ENCODE peak calls at places on chromosome 7, in seven cellular contexts. L is upper lobe of right lung; F is left lung; D is endodermal cell; Z is CD8-positive, alpha-beta T cell; W is adipocyte; B is cardiac muscle cell. X is an unnamed sample. For H3K36me3, the result is how much of the 10 kb centered on the place peaks cover.

GRCh38 chr7:137970263-137970975 is 31.5 kb downstream of the CREB3L2 start:
- DNase-seq in L (no peak), F (peak), D (no peak), Z (no peak), W (peak), B (no peak), X (no peak)

GRCh38 chr7:111025013-111025412 is 65.9 kb upstream of the LRRN3 start:
- DNase-seq in L (no peak), F (no peak), D (no peak), Z (no peak), W (no peak), B (no peak), X (no peak)

GRCh38 chr7:152076940-152077933 is 51.8 kb downstream of the GALNT11 start:
- DNase-seq in L (peak), F (no peak), D (no peak), Z (no peak), W (no peak), B (no peak), X (no peak)

GRCh38 chr7:75650671-75651070 is 88.1 kb downstream of the HIP1 start:
- DNase-seq in L (peak), F (peak), D (peak), Z (no peak), W (no peak), B (no peak), X (no peak)

GRCh38 chr7:45663167-45663921 is 89.2 kb downstream of the ADCY1 start:
- DNase-seq in L (no peak), F (no peak), D (peak), Z (no peak), W (peak), B (peak), X (no peak)

GRCh38 chr7:130292682-130293257 is at the start of gene CPA4:
- DNase-seq in L (no peak), F (no peak), D (no peak), Z (no peak), W (peak), B (no peak), X (peak)

GRCh38 chr7:135960709-135961451 is 16.3 kb downstream of the MTPN start:
- DNase-seq in L (no peak), F (no peak), D (no peak), Z (no peak), W (peak), B (no peak), X (no peak)

GRCh38 chr7:50119815-50120637 is 27.0 kb upstream of the ZPBP start:
- DNase-seq in L (no peak), F (no peak), D (peak), Z (no peak), W (no peak), B (peak), X (no peak)

GRCh38 chr7:112882506-112882905 is 92.3 kb upstream of the TMEM168 start:
- DNase-seq in L (no peak), F (no peak), D (no peak), Z (no peak), W (no peak), B (no peak), X (no peak)

GRCh38 chr7:13050703-13051102 is 363.3 kb downstream of the ARL4A start:
- DNase-seq in L (no peak), F (no peak), D (no peak), Z (no peak), W (peak), B (no peak), X (no peak)

GRCh38 chr7:127715901-127716300 is 63.9 kb downstream of the SND1 start:
- DNase-seq in L (no peak), F (no peak), D (no peak), Z (no peak), W (peak), B (no peak), X (no peak)

GRCh38 chr7:127715272-127715671 is 63.3 kb downstream of the SND1 start:
- DNase-seq in L (no peak), F (no peak), D (no peak), Z (no peak), W (no peak), B (no peak), X (no peak)

GRCh38 chr7:127717502-127718125 is 65.6 kb downstream of the SND1 start:
- DNase-seq in L (no peak), F (no peak), D (no peak), Z (no peak), W (no peak), B (no peak), X (no peak)

GRCh38 chr7:127713758-127714157 is 61.8 kb downstream of the SND1 start:
- DNase-seq in L (no peak), F (no peak), D (no peak), Z (no peak), W (no peak), B (no peak), X (no peak)

DNA sequence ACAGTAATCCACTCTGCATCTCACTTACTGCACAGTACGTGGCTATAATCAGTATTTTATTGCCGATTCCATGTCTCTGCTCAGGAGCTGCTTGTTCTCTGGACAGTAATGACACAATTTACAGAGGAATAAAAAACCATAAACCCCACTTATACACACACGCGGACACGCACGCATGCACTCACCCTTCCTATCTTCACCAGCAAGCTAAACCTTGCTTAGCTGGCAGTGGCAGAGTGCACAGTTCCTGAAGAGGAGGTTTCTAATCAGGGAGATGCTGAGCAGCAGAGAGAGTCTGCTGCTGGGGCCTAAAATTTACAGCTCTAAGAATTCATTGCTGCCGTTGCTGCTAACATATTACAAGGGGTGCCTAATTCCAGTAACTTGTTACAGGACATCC is 66.3 kb downstream of the SND1 start:
- DNase-seq in L (no peak), F (no peak), D (no peak), Z (no peak), W (no peak), B (no peak), X (no peak)
- H3K36me3 ChIP-seq in L (under half), F (under half), D (half or more), Z (under half), W (half or more), B (under half), X (half or more)

GRCh38 chr7:23387583-23387982 is 82.7 kb downstream of the IGF2BP3 start:
- DNase-seq in L (no peak), F (no peak), D (no peak), Z (no peak), W (no peak), B (no peak), X (no peak)

GRCh38 chr7:23385120-23385519 is 85.2 kb downstream of the IGF2BP3 start:
- DNase-seq in L (no peak), F (no peak), D (no peak), Z (no peak), W (no peak), B (no peak), X (no peak)

GRCh38 chr7:23393636-23394035 is 76.7 kb downstream of the IGF2BP3 start:
- DNase-seq in L (no peak), F (no peak), D (no peak), Z (no peak), W (no peak), B (no peak), X (no peak)

GRCh38 chr7:23394828-23395227 is 75.5 kb downstream of the IGF2BP3 start:
- DNase-seq in L (no peak), F (no peak), D (no peak), Z (no peak), W (peak), B (no peak), X (no peak)

GRCh38 chr7:23389701-23390100 is 80.6 kb downstream of the IGF2BP3 start:
- DNase-seq in L (no peak), F (no peak), D (no peak), Z (no peak), W (no peak), B (no peak), X (no peak)
- H3K36me3 ChIP-seq in L (under half), F (under half), D (half or more), Z (under half), W (under half), B (under half), X (under half)

DNA sequence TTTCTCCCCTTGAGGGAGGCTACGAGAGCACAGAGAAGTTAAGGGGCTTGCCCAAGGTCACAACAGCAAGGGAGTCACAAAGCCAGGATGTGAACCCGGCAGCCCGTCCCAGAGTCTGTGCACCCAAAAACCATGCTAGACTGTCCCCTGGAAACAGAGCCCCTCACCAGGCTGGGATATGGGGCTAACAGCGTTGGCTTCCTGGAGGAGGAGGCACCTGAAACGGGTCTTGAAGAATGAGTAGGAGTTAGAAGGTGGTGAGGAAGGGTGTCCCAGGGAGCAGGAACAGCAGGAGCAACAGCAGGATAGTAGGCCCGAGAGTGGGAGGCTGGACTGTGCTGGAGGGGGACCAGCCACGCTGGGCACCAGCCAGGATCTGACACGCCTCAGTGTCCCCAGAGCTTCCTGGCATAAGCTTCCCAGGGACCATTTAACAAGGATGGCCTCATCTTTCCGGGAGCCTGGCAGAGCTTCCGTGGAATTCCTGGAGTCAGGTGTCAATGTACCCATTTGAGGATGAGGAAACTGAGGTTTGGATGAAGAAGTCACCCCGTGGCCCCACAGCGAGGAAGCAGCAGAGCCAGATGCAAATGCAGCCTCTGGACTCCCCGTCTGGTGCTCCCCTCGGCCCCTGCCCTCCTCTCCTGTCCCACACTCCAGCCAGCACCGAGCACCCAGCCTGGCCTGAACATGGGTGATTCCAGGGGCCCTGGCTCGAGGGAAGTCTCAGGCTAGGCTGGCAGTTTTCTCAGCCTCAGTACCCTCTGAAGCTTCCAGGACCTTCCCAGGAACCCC is 3.3 kb upstream of the GRIFIN start:
- DNase-seq in L (no peak), F (no peak), D (no peak), Z (no peak), W (no peak), B (no peak), X (no peak)
- H3K36me3 ChIP-seq in L (under half), F (under half), D (under half), Z (under half), W (under half), B (under half), X (under half)

GRCh38 chr7:70703785-70704184 is 428.2 kb upstream of the GALNT17 start:
- DNase-seq in L (no peak), F (no peak), D (no peak), Z (no peak), W (no peak), B (no peak), X (no peak)
- H3K36me3 ChIP-seq in L (under half), F (under half), D (half or more), Z (under half), W (under half), B (under half), X (under half)

DNA sequence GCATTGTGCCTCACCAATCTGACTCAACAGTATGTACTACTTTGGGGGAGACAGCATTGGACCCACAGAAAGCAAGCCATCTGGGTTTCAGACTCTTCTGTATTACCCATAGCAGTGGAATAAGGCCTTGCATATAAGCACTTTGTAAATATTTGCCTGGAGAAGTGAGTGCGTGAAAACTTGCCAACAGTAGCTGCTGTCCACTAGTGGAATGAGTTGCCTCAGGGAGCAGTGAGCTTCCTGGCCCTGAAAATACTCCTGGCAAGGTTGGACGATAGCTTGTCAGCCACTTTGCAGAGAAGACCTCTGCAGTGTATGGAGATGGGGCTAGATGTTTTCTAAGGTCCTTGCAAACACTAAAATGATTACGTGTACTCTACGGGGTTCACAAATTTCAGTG is 21.6 kb downstream of the GARS1 start:
- DNase-seq in L (no peak), F (no peak), D (no peak), Z (no peak), W (no peak), B (no peak), X (no peak)
- H3K36me3 ChIP-seq in L (half or more), F (under half), D (half or more), Z (under half), W (half or more), B (half or more), X (half or more)

GRCh38 chr7:47418910-47419309 is 163.0 kb downstream of the TNS3 start:
- DNase-seq in L (no peak), F (no peak), D (no peak), Z (no peak), W (peak), B (no peak), X (no peak)

GRCh38 chr7:47422631-47423030 is 159.3 kb downstream of the TNS3 start:
- DNase-seq in L (no peak), F (no peak), D (no peak), Z (no peak), W (no peak), B (no peak), X (no peak)

GRCh38 chr7:47417122-47417480 is 164.8 kb downstream of the TNS3 start:
- DNase-seq in L (no peak), F (no peak), D (peak), Z (no peak), W (no peak), B (no peak), X (no peak)

GRCh38 chr7:47423196-47423595 is 158.7 kb downstream of the TNS3 start:
- DNase-seq in L (no peak), F (no peak), D (peak), Z (no peak), W (no peak), B (no peak), X (no peak)

DNA sequence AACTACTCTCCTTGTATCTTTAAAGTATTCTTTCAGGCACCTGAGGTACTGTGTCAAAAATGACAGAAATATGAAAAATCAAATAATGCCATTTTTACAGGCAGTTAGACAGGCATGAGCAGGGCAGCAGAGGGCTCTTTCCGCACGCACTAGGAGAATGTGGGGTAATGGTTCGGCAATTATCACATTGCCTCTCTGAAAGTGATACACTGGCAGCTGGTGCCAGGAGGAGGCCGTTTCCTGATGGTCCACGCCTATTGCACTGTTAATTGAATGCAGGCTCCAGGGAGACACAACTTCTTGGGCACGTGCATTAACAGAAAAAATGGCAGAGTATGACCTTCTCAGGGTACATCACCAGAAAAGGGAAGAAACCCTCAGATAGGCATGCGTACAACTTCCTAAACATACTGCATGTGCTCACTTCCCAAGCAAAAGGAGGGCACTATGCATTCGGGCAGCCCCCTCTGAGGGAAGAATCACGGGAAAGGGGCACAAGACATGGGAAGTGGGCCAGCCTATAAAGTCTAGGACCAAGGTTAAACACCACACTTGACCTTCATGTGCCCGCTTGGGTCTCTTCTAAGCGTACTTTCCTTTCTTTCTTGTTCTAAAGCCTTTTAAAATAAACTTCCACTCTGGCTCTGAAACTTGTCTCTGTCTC is 161.7 kb downstream of the TNS3 start:
- DNase-seq in L (no peak), F (no peak), D (no peak), Z (no peak), W (no peak), B (no peak), X (no peak)
- H3K36me3 ChIP-seq in L (under half), F (under half), D (under half), Z (under half), W (half or more), B (under half), X (half or more)

DNA sequence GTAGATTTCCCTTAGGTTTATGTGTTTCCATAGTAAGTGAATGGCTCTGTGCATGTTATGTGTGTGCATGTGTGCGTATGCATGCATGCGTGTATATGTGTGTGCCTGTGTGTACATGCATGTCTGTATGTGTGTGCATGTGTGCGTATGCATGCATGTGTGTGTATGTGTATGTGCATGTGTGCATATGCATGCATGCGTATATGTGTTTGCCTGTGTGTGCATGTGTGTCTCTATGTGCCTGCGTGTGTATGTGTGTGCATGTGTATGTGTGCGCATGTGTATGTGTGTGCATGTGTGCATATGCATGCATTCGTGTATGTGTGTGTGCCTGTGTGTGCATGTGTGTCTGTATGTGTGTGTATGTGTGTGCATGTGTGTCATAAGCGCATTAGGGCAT is 98.8 kb upstream of the AGBL3 start:
- DNase-seq in L (no peak), F (no peak), D (no peak), Z (no peak), W (no peak), B (no peak), X (no peak)
- H3K36me3 ChIP-seq in L (under half), F (under half), D (under half), Z (under half), W (under half), B (under half), X (under half)